ENCODE peak calls at places on chromosomes 7 and 10, in eight cellular contexts. U, C, F, W, M, H, T and P are unnamed samples. For H3K4me1, the result is how much of the 10 kb centered on the place peaks cover.

GRCh38 chr10:31099664-31100063 is 68.0 kb upstream of the ZNF438 start:
- DNase-seq in U (no peak), F (no peak), W (peak), T (peak), C (no peak), M (peak), H (no peak), P (no peak)

GRCh38 chr10:93541402-93542357 is 24.8 kb upstream of the FFAR4 start:
- DNase-seq in T (peak), W (no peak), F (peak), H (no peak), M (no peak), C (peak), U (no peak), P (no peak)

GRCh38 chr7:150947761-150948680 is 30.1 kb downstream of the KCNH2 start:
- DNase-seq in T (no peak), H (no peak), F (no peak), U (no peak), M (no peak), W (no peak), C (peak), P (no peak)

GRCh38 chr10:114623661-114624294 is 34.3 kb downstream of the ABLIM1 start:
- DNase-seq in M (peak), F (no peak), H (no peak), T (peak), C (no peak), U (no peak), W (peak), P (no peak)

GRCh38 chr7:28130277-28130676 is 50.3 kb downstream of the JAZF1 start:
- DNase-seq in C (no peak), M (no peak), W (no peak), T (peak), U (no peak), F (no peak), H (no peak), P (no peak)

GRCh38 chr7:93228302-93228701 is 2.0 kb upstream of the HEPACAM2 start:
- DNase-seq in T (peak), W (peak), U (no peak), M (no peak), C (no peak), F (peak), H (peak), P (no peak)

GRCh38 chr10:87722716-87723115 is 63.0 kb downstream of the PAPSS2 start:
- DNase-seq in M (no peak), C (no peak), F (no peak), T (no peak), H (no peak), W (no peak), U (no peak), P (no peak)

GRCh38 chr10:73366381-73367298 is 8.0 kb upstream of the CFAP70 start:
- DNase-seq in W (no peak), M (no peak), T (no peak), H (no peak), F (no peak), C (no peak), U (no peak), P (no peak)

GRCh38 chr7:145848691-145849090 is 267.9 kb upstream of the CNTNAP2 start:
- DNase-seq in U (no peak), H (no peak), C (peak), T (no peak), M (no peak), F (peak), W (no peak), P (no peak)

GRCh38 chr7:124033093-124033806 is 383 bp upstream of the TMEM229A start:
- DNase-seq in U (no peak), T (no peak), F (peak), H (no peak), C (peak), M (no peak), W (no peak), P (no peak)

GRCh38 chr10:73773152-73773879 is 8.5 kb upstream of the CHCHD1 start:
- DNase-seq in M (no peak), F (no peak), U (peak), T (peak), H (no peak), W (no peak), C (no peak), P (no peak)

GRCh38 chr7:657565-658119 is 68.9 kb upstream of the DNAAF5 start:
- DNase-seq in U (no peak), F (no peak), C (peak), T (peak), W (no peak), H (no peak), M (no peak), P (no peak)

GRCh38 chr10:124592736-124593430 is 131.3 kb downstream of the LHPP start:
- DNase-seq in C (no peak), H (no peak), M (no peak), W (no peak), T (no peak), F (no peak), U (no peak), P (no peak)

GRCh38 chr10:117684673-117685211 is 142.2 kb downstream of the EMX2 start:
- DNase-seq in T (no peak), M (no peak), W (no peak), U (no peak), C (peak), F (no peak), H (no peak), P (no peak)

GRCh38 chr7:7416031-7416968 is 119.4 kb downstream of the COL28A1 start:
- DNase-seq in T (peak), H (peak), C (no peak), U (no peak), M (peak), F (no peak), W (no peak), P (no peak)

GRCh38 chr7:99369767-99370353 is 4.7 kb upstream of the ARPC1B start:
- DNase-seq in M (no peak), T (peak), U (no peak), H (no peak), W (no peak), F (no peak), C (peak), P (no peak)

GRCh38 chr7:47950714-47951113 is 2.4 kb upstream of the PKD1L1 start:
- DNase-seq in C (peak), W (no peak), T (no peak), H (no peak), U (no peak), M (no peak), F (no peak), P (no peak)

GRCh38 chr7:19410096-19410495 is 264.9 kb upstream of the FERD3L start:
- DNase-seq in W (no peak), F (no peak), U (no peak), C (no peak), T (peak), M (no peak), H (no peak), P (no peak)

GRCh38 chr7:149772821-149773425 is 465 bp downstream of the ZNF467 start:
- DNase-seq in T (no peak), U (peak), M (no peak), H (peak), F (no peak), C (no peak), W (no peak), P (no peak)

GRCh38 chr10:97002670-97003069 is 170.6 kb downstream of the LCOR start:
- DNase-seq in U (no peak), F (no peak), C (no peak), T (no peak), H (no peak), W (no peak), M (no peak), P (no peak)

GRCh38 chr10:119250641-119251314 is 43.4 kb downstream of the GRK5 start:
- DNase-seq in C (peak), U (no peak), F (no peak), W (no peak), H (no peak), M (no peak), T (peak), P (no peak)

GRCh38 chr7:105493928-105494325 is 28.1 kb downstream of the PUS7 start:
- DNase-seq in W (no peak), M (no peak), U (no peak), F (no peak), T (peak), H (no peak), C (no peak), P (no peak)

GRCh38 chr7:105496501-105496900 is 25.6 kb downstream of the PUS7 start:
- DNase-seq in T (peak), U (no peak), C (no peak), M (no peak), F (no peak), W (no peak), H (no peak), P (no peak)

GRCh38 chr7:105493196-105493927 is 28.7 kb downstream of the PUS7 start:
- DNase-seq in F (no peak), W (no peak), H (no peak), U (no peak), M (no peak), T (peak), C (no peak), P (no peak)

GRCh38 chr7:105502173-105502572 is 19.9 kb downstream of the PUS7 start:
- DNase-seq in M (no peak), F (no peak), U (no peak), W (no peak), C (no peak), T (no peak), H (no peak), P (no peak)

GRCh38 chr7:105497016-105497415 is 25.1 kb downstream of the PUS7 start:
- DNase-seq in M (no peak), T (no peak), U (no peak), H (no peak), C (no peak), W (no peak), F (no peak), P (no peak)
- H3K4me1 ChIP-seq in M (under half), T (under half), U (under half), H (under half), C (under half), W (under half), F (under half), P (under half)

DNA sequence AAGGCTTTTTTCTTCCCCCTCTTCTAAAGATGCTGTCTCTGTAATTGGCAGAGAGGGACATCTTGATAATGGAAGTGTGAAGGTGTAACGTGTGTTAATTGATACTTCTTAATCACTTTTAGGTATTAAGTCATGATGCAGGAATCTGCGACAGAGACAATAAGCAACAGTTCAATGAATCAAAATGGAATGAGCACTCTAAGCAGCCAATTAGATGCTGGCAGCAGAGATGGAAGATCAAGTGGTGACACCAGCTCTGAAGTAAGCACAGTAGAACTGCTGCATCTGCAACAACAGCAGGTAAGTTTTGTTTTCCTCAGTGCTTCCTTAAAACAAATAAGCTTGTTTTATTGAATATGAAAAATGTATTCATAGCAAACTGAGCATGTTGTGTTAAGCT is 11.8 kb downstream of the FOXP2 start:
- DNase-seq in M (no peak), H (no peak), C (no peak), F (no peak), U (no peak), T (no peak), W (no peak), P (no peak)
- H3K4me1 ChIP-seq in M (under half), H (under half), C (under half), F (under half), U (under half), T (under half), W (under half), P (under half)

DNA sequence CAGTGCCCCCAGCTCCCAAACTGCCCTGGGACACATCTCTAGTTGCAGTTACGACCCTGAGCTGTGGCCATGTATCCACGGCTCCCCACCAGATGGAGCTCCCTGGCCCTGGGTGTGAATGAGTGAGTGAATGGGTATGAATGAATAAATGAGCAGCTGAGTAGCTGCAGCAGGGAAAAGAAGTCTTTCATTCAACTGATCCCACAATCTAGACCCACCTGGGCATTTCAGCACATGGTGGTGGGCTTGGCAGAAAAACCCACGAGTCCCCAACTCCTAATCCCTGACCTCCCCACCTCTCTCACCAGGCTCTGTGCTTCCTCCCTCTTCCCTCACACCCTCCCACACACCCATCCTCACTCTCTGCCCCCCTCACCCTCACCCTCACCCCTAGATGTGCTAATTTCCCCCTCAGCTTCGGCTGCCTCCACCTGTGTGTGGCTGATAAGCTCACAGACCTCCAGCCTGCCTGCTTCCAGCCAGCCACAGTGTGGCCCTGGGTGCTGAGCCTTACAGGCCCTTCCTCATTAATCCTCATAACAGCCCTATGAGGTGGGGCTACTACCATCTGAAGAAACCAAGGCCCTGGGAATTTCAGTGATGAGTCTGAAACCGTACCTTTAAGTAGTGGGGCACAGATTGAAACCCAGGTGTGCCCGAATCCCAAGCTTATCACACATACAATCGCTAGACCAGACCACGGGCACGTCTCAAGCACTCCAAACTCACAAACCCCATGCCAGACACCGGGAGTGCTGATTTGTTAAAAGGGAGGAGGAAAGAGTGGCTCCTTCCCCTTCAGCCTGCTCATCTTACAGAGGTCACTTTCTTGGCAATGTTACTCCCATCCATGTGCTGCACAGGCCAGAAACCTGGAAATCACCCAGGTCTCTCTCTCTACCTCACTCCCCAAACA is 2.2 kb upstream of the ATP6V1F start:
- DNase-seq in W (no peak), M (no peak), F (no peak), U (no peak), T (peak), H (no peak), C (no peak), P (no peak)
- H3K4me1 ChIP-seq in W (under half), M (under half), F (under half), U (under half), T (under half), H (under half), C (under half), P (under half)

GRCh38 chr10:71712572-71713134 is 6.9 kb downstream of the C10orf105 start:
- DNase-seq in M (no peak), C (no peak), W (no peak), U (peak), H (peak), F (no peak), T (no peak), P (no peak)

GRCh38 chr10:71710519-71710918 is 9.1 kb downstream of the C10orf105 start:
- DNase-seq in U (no peak), H (no peak), W (no peak), M (no peak), C (no peak), T (no peak), F (no peak), P (no peak)

GRCh38 chr10:71712170-71712569 is 7.4 kb downstream of the C10orf105 start:
- DNase-seq in U (no peak), H (no peak), W (no peak), M (no peak), C (no peak), T (no peak), F (no peak), P (no peak)

GRCh38 chr10:71708897-71709882 is 10.4 kb downstream of the C10orf105 start:
- DNase-seq in F (no peak), M (no peak), C (no peak), U (no peak), T (no peak), W (no peak), H (no peak), P (no peak)

DNA sequence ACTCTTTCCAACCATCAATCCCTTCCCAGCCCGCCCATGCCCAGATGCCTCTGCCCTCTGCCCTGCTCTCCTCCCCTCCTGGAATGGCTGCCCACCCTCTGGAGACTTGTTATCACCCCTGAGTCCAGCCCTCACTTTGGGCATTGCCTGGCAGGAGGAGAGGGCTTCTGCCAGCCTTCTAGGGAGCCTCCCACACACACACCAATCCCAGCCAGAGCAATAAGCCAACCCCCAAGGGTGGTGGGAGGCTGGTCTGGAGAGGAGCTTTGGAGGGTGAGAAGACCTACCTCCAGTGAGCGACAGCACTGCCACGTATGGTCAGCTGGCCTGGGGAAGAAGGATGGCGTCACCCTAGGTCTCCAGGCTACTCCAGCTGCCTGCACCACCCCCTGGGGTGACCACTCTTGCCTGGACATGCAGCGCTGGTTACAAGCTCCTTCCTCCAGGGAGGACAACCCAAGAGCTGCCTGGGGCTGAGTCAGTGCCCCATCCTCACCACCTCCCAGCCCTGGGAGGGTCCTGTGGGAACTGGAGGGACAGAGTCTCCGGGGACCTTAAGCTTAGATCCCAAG is 8.4 kb downstream of the C10orf105 start:
- DNase-seq in M (no peak), F (no peak), U (no peak), C (no peak), W (no peak), T (no peak), H (no peak), P (no peak)
- H3K4me1 ChIP-seq in M (under half), F (under half), U (half or more), C (under half), W (under half), T (under half), H (half or more), P (half or more)

GRCh38 chr10:3037182-3037581 is 30.2 kb upstream of the PFKP start:
- DNase-seq in W (no peak), C (no peak), T (no peak), M (no peak), U (no peak), H (no peak), F (no peak), P (no peak)
- H3K4me1 ChIP-seq in W (under half), C (under half), T (under half), M (under half), U (under half), H (under half), F (under half), P (under half)

GRCh38 chr7:139731802-139732470 is 45.9 kb downstream of the HIPK2 start:
- DNase-seq in U (no peak), M (peak), F (no peak), W (peak), T (peak), C (peak), H (no peak), P (no peak)
- H3K4me1 ChIP-seq in U (under half), M (under half), F (under half), W (half or more), T (under half), C (under half), H (under half), P (under half)